ENCODE peak calls at places on chromosomes 13 and 19, in six cellular contexts. P is left lung; S is psoas muscle; Q is effector memory CD8-positive, alpha-beta T cell; X is T-helper 17 cell; R is stimulated activated naive B cell treated with anti-CD40 and anti-IgM and Interleukin-4, amounts not matched to agents 10 μg/mL and 1 μg/mL and 100 μg/mL, for 72 hours. O is an unnamed sample.

GRCh38 chr19:14459703-14460102 is 15.5 kb downstream of the PTGER1 start:
- ATAC-seq in X (no peak), S (no peak), R (no peak), P (no peak), Q (peak; percentile 100), O (no peak)

GRCh38 chr13:92187378-92187989 is 789.1 kb downstream of the GPC5 start:
- ATAC-seq in S (no peak), Q (no peak), X (no peak), P (peak; percentile 80), R (peak; percentile 70), O (no peak)

GRCh38 chr19:54315956-54316355 is 3.0 kb upstream of the LILRA5 start:
- ATAC-seq in P (no peak), R (no peak), S (no peak), X (no peak), Q (no peak), O (no peak)

GRCh38 chr13:89214115-89214514 is 1542.9 kb downstream of the SLITRK5 start:
- ATAC-seq in X (no peak), Q (no peak), S (no peak), R (no peak), P (no peak), O (no peak)

GRCh38 chr13:36456577-36456976 is 24.3 kb downstream of the CCNA1 start:
- ATAC-seq in S (no peak), R (no peak), X (no peak), Q (no peak), P (no peak), O (no peak)

GRCh38 chr13:88507909-88508308 is 836.7 kb downstream of the SLITRK5 start:
- ATAC-seq in P (no peak), R (no peak), X (no peak), Q (no peak), S (no peak), O (no peak)

GRCh38 chr19:58154679-58155648 is 4.4 kb upstream of the ZNF329 start:
- ATAC-seq in X (peak; percentile 92), S (peak; percentile 99), Q (peak; percentile 89), P (peak; percentile 97), R (peak; percentile 83), O (peak; percentile 98)

GRCh38 chr19:10321874-10322835 is 6.3 kb upstream of the FDX2 start:
- ATAC-seq in Q (no peak), P (no peak), S (no peak), R (no peak), X (peak; percentile 19), O (no peak)

GRCh38 chr13:98542568-98543379 is 34.1 kb downstream of the STK24 start:
- ATAC-seq in S (peak; percentile 26), R (peak; percentile 85), Q (peak; percentile 56), P (peak; percentile 11), X (peak; percentile 66), O (peak; percentile 18)

GRCh38 chr13:76968041-76968440 is 19.7 kb downstream of the ACOD1 start:
- ATAC-seq in R (no peak), X (no peak), S (no peak), Q (no peak), P (no peak), O (no peak)

GRCh38 chr19:10718205-10719196 is 622 bp downstream of the DNM2 start:
- ATAC-seq in X (no peak), P (peak; percentile 12), Q (peak; percentile 11), R (peak; percentile 40), S (peak; percentile 48), O (no peak)

GRCh38 chr13:33205804-33206221 is 79.7 kb downstream of the STARD13 start:
- ATAC-seq in S (no peak), R (peak; percentile 16), Q (no peak), P (no peak), X (no peak), O (no peak)

O was measured in gastroesophageal sphincter.